ENCODE peak calls at places on chromosomes 11 and 22, in five cellular contexts. I is heart right ventricle, V is SHP77, K is OCI-M1, U is COR-L47. H is an unnamed sample.
A peak's percentile ranks its signal among the peaks of the same experiment; 100 is the strongest.

GRCh38 chr22:17700778-17701177 is 62.2 kb downstream of the BCL2L13 start:
- DNase-seq in U (no peak), K (no peak), V (no peak), I (no peak), H (no peak)

GRCh38 chr11:134559617-134559992 is 147.6 kb upstream of the B3GAT1 start:
- DNase-seq in K (no peak), I (peak; percentile 2), V (no peak), U (no peak), H (no peak)

GRCh38 chr11:1569251-1569780 is 2.8 kb downstream of the DUSP8 start:
- DNase-seq in U (no peak), V (no peak), I (no peak), K (no peak), H (no peak)

GRCh38 chr11:118610220-118610772 is 2.9 kb downstream of the PHLDB1 start:
- DNase-seq in V (no peak), I (peak; percentile 42), K (no peak), U (no peak), H (peak; percentile 86)

GRCh38 chr11:10654211-10655150 is 39.1 kb downstream of the IRAG1 start:
- DNase-seq in U (no peak), V (no peak), I (no peak), K (peak; percentile 85), H (no peak)

GRCh38 chr22:20864186-20864908 is 5.5 kb downstream of the SNAP29 start:
- DNase-seq in K (no peak), V (no peak), I (no peak), U (no peak), H (no peak)

GRCh38 chr11:117824571-117825537 is at the start of gene FXYD2:
- DNase-seq in U (no peak), I (peak; percentile 62), V (no peak), K (no peak), H (peak; percentile 52)

GRCh38 chr22:25368271-25368670 is 148.8 kb downstream of the CRYBB2 start:
- DNase-seq in V (no peak), K (no peak), I (no peak), U (no peak), H (no peak)

GRCh38 chr11:107576497-107577086 is 11.1 kb upstream of the ALKBH8 start:
- DNase-seq in U (no peak), K (peak; percentile 38), V (peak; percentile 5), I (peak; percentile 37), H (peak; percentile 44)

GRCh38 chr11:63999349-64000025 is 13.2 kb downstream of the OTUB1 start:
- DNase-seq in K (no peak), V (no peak), I (peak; percentile 48), U (no peak), H (peak; percentile 90)

GRCh38 chr11:28009383-28009782 is 98.6 kb downstream of the KIF18A start:
- DNase-seq in I (no peak), K (peak; percentile 22), V (no peak), U (no peak), H (no peak)

GRCh38 chr11:45651156-45651555 is 14.3 kb downstream of the CHST1 start:
- DNase-seq in I (no peak), K (no peak), U (no peak), V (no peak), H (no peak)

GRCh38 chr11:69653406-69653960 is 12.5 kb downstream of the CCND1 start:
- DNase-seq in V (peak; percentile 20), U (no peak), I (no peak), K (no peak), H (peak; percentile 70)

GRCh38 chr11:120581317-120581716 is 69.8 kb downstream of the GRIK4 start:
- DNase-seq in V (no peak), U (no peak), K (no peak), I (no peak), H (no peak)

GRCh38 chr22:20036119-20036518 is 15.2 kb downstream of the TANGO2 start:
- DNase-seq in V (no peak), K (no peak), U (no peak), I (no peak), H (no peak)

GRCh38 chr11:12223771-12224536 is 113.6 kb downstream of the MICAL2 start:
- DNase-seq in K (no peak), V (no peak), I (no peak), U (no peak), H (peak; percentile 69)

GRCh38 chr11:103845331-103845730 is 191.1 kb upstream of the DDI1 start:
- DNase-seq in U (no peak), I (no peak), V (no peak), K (no peak), H (no peak)

GRCh38 chr11:86954288-86955110 is 696 bp downstream of the FZD4 start:
- DNase-seq in I (peak; percentile 60), K (peak; percentile 64), V (no peak), U (no peak), H (peak; percentile 44)

GRCh38 chr11:115920841-115921480 is 416.7 kb upstream of the CADM1 start:
- DNase-seq in V (no peak), U (peak; percentile 53), K (no peak), I (no peak), H (no peak)

GRCh38 chr22:42385691-42386090 is 46.5 kb downstream of the NFAM1 start:
- DNase-seq in U (no peak), V (peak; percentile 20), I (no peak), K (no peak), H (no peak)

GRCh38 chr22:47090591-47091240 is 328.3 kb downstream of the TBC1D22A start:
- DNase-seq in K (no peak), U (peak; percentile 34), V (no peak), I (no peak), H (no peak)

GRCh38 chr22:49334589-49334873 is 493.1 kb downstream of the BRD1 start:
- DNase-seq in U (no peak), I (no peak), K (no peak), V (no peak), H (no peak)

GRCh38 chr11:17765381-17766359 is 31.1 kb downstream of the KCNC1 start:
- DNase-seq in V (no peak), U (peak; percentile 35), K (peak; percentile 10), I (no peak), H (no peak)

GRCh38 chr11:126007263-126007662 is 55.4 kb downstream of the CDON start:
- DNase-seq in I (no peak), V (no peak), U (no peak), K (peak; percentile 43), H (no peak)

GRCh38 chr11:125110506-125110905 is 920 bp downstream of the TMEM218 start:
- DNase-seq in I (no peak), U (no peak), V (no peak), K (peak; percentile 52), H (no peak)

GRCh38 chr11:9565822-9566560 is 7.5 kb upstream of the WEE1 start:
- DNase-seq in K (peak; percentile 97), U (peak; percentile 56), V (peak; percentile 64), I (peak; percentile 57), H (peak; percentile 23)

GRCh38 chr11:87878373-87878779 is 296.9 kb downstream of the RAB38 start:
- DNase-seq in K (peak; percentile 85), I (no peak), V (peak; percentile 31), U (peak; percentile 28), H (no peak)

GRCh38 chr22:24232124-24232523 is 12.8 kb downstream of the GGT5 start:
- DNase-seq in I (no peak), V (no peak), U (no peak), K (no peak), H (peak; percentile 52)

GRCh38 chr11:7254731-7255291 is 3.1 kb downstream of the SYT9 start:
- DNase-seq in K (no peak), U (no peak), V (no peak), I (no peak), H (no peak)

GRCh38 chr11:19466314-19466713 is 225.6 kb upstream of the E2F8 start:
- DNase-seq in I (no peak), K (no peak), U (peak; percentile 44), V (no peak), H (no peak)

GRCh38 chr11:15988693-15989231 is 367.6 kb downstream of the SOX6 start:
- DNase-seq in V (peak; percentile 61), I (no peak), U (no peak), K (peak; percentile 29), H (peak; percentile 59)

GRCh38 chr11:43920598-43921419 is 21.6 kb upstream of the C11orf96 start:
- DNase-seq in U (no peak), I (peak; percentile 74), V (no peak), K (peak; percentile 45), H (peak; percentile 81)

GRCh38 chr11:70532728-70533127 is 134.4 kb downstream of the CTTN start:
- DNase-seq in I (no peak), K (no peak), V (no peak), U (no peak), H (no peak)

H was measured in upper lobe of left lung.